ENCODE peak calls at places on chromosome 21, in seven cellular contexts. One of them, this sample, is unnamed.

GRCh38 chr21:44943005-44943685 is 3.3 kb downstream of the SLX9 start:
- DNase-seq in GM20000: no peak
- DNase-seq in stimulated activated CD4-positive, alpha-beta T cell treated with anti-CD3 and anti-CD28 coated beads, Interleukin-15, amount 100 ng/mL, for 24 hours: no peak
- DNase-seq in dermis microvascular lymphatic vessel endothelial cell: no peak
- DNase-seq in H7: no peak
- DNase-seq in SW480: no peak
- DNase-seq in amniotic stem cell: no peak
- DNase-seq in this sample: no peak

GRCh38 chr21:15063081-15063820 is 1.5 kb downstream of the NRIP1 start:
- DNase-seq in GM20000: peak
- DNase-seq in stimulated activated CD4-positive, alpha-beta T cell treated with anti-CD3 and anti-CD28 coated beads, Interleukin-15, amount 100 ng/mL, for 24 hours: peak
- DNase-seq in dermis microvascular lymphatic vessel endothelial cell: no peak
- DNase-seq in H7: peak
- DNase-seq in SW480: no peak
- DNase-seq in amniotic stem cell: no peak
- DNase-seq in this sample: no peak

GRCh38 chr21:32653326-32653901 is 41.2 kb upstream of the CFAP298 start:
- DNase-seq in GM20000: peak
- DNase-seq in stimulated activated CD4-positive, alpha-beta T cell treated with anti-CD3 and anti-CD28 coated beads, Interleukin-15, amount 100 ng/mL, for 24 hours: peak
- DNase-seq in dermis microvascular lymphatic vessel endothelial cell: peak
- DNase-seq in H7: peak
- DNase-seq in SW480: peak
- DNase-seq in amniotic stem cell: no peak
- DNase-seq in this sample: peak

GRCh38 chr21:14742119-14742518 is 196.0 kb upstream of the SAMSN1 start:
- DNase-seq in GM20000: no peak
- DNase-seq in stimulated activated CD4-positive, alpha-beta T cell treated with anti-CD3 and anti-CD28 coated beads, Interleukin-15, amount 100 ng/mL, for 24 hours: no peak
- DNase-seq in dermis microvascular lymphatic vessel endothelial cell: no peak
- DNase-seq in H7: no peak
- DNase-seq in SW480: no peak
- DNase-seq in amniotic stem cell: no peak
- DNase-seq in this sample: no peak

GRCh38 chr21:15557925-15558324 is 171.9 kb upstream of the USP25 start:
- DNase-seq in GM20000: no peak
- DNase-seq in stimulated activated CD4-positive, alpha-beta T cell treated with anti-CD3 and anti-CD28 coated beads, Interleukin-15, amount 100 ng/mL, for 24 hours: no peak
- DNase-seq in dermis microvascular lymphatic vessel endothelial cell: no peak
- DNase-seq in H7: no peak
- DNase-seq in SW480: peak
- DNase-seq in amniotic stem cell: no peak
- DNase-seq in this sample: no peak

GRCh38 chr21:25639922-25640670 is 1.0 kb downstream of the JAM2 start:
- DNase-seq in GM20000: peak
- DNase-seq in stimulated activated CD4-positive, alpha-beta T cell treated with anti-CD3 and anti-CD28 coated beads, Interleukin-15, amount 100 ng/mL, for 24 hours: peak
- DNase-seq in dermis microvascular lymphatic vessel endothelial cell: no peak
- DNase-seq in H7: peak
- DNase-seq in SW480: no peak
- DNase-seq in amniotic stem cell: no peak
- DNase-seq in this sample: peak

GRCh38 chr21:32335601-32336575 is 37.2 kb downstream of the MRAP start:
- DNase-seq in GM20000: no peak
- DNase-seq in stimulated activated CD4-positive, alpha-beta T cell treated with anti-CD3 and anti-CD28 coated beads, Interleukin-15, amount 100 ng/mL, for 24 hours: no peak
- DNase-seq in dermis microvascular lymphatic vessel endothelial cell: no peak
- DNase-seq in H7: no peak
- DNase-seq in SW480: no peak
- DNase-seq in amniotic stem cell: no peak
- DNase-seq in this sample: no peak

GRCh38 chr21:29639366-29640232 is 300.2 kb downstream of the GRIK1 start:
- DNase-seq in GM20000: no peak
- DNase-seq in stimulated activated CD4-positive, alpha-beta T cell treated with anti-CD3 and anti-CD28 coated beads, Interleukin-15, amount 100 ng/mL, for 24 hours: no peak
- DNase-seq in dermis microvascular lymphatic vessel endothelial cell: no peak
- DNase-seq in H7: no peak
- DNase-seq in SW480: no peak
- DNase-seq in amniotic stem cell: no peak
- DNase-seq in this sample: no peak

GRCh38 chr21:46423546-46424061 is 35.1 kb upstream of the DIP2A start:
- DNase-seq in GM20000: no peak
- DNase-seq in stimulated activated CD4-positive, alpha-beta T cell treated with anti-CD3 and anti-CD28 coated beads, Interleukin-15, amount 100 ng/mL, for 24 hours: no peak
- DNase-seq in dermis microvascular lymphatic vessel endothelial cell: no peak
- DNase-seq in H7: peak
- DNase-seq in SW480: no peak
- DNase-seq in amniotic stem cell: no peak
- DNase-seq in this sample: no peak

GRCh38 chr21:46610018-46610701 is 5.3 kb upstream of the S100B start:
- DNase-seq in GM20000: no peak
- DNase-seq in stimulated activated CD4-positive, alpha-beta T cell treated with anti-CD3 and anti-CD28 coated beads, Interleukin-15, amount 100 ng/mL, for 24 hours: no peak
- DNase-seq in dermis microvascular lymphatic vessel endothelial cell: no peak
- DNase-seq in H7: no peak
- DNase-seq in SW480: no peak
- DNase-seq in amniotic stem cell: no peak
- DNase-seq in this sample: no peak

GRCh38 chr21:44578371-44579055 is 1.9 kb downstream of the KRTAP10-5 start:
- DNase-seq in GM20000: no peak
- DNase-seq in stimulated activated CD4-positive, alpha-beta T cell treated with anti-CD3 and anti-CD28 coated beads, Interleukin-15, amount 100 ng/mL, for 24 hours: no peak
- DNase-seq in dermis microvascular lymphatic vessel endothelial cell: no peak
- DNase-seq in H7: peak
- DNase-seq in SW480: no peak
- DNase-seq in amniotic stem cell: no peak
- DNase-seq in this sample: no peak

GRCh38 chr21:45831991-45832740 is 149.4 kb upstream of the COL6A1 start:
- DNase-seq in GM20000: no peak
- DNase-seq in stimulated activated CD4-positive, alpha-beta T cell treated with anti-CD3 and anti-CD28 coated beads, Interleukin-15, amount 100 ng/mL, for 24 hours: no peak
- DNase-seq in dermis microvascular lymphatic vessel endothelial cell: no peak
- DNase-seq in H7: no peak
- DNase-seq in SW480: no peak
- DNase-seq in amniotic stem cell: no peak
- DNase-seq in this sample: no peak

GRCh38 chr21:45994738-45995685 is 13.4 kb downstream of the COL6A1 start:
- DNase-seq in GM20000: no peak
- DNase-seq in stimulated activated CD4-positive, alpha-beta T cell treated with anti-CD3 and anti-CD28 coated beads, Interleukin-15, amount 100 ng/mL, for 24 hours: peak
- DNase-seq in dermis microvascular lymphatic vessel endothelial cell: no peak
- DNase-seq in H7: no peak
- DNase-seq in SW480: no peak
- DNase-seq in amniotic stem cell: no peak
- DNase-seq in this sample: no peak

GRCh38 chr21:31283025-31283424 is 61.0 kb downstream of the TIAM1 start:
- DNase-seq in GM20000: no peak
- DNase-seq in stimulated activated CD4-positive, alpha-beta T cell treated with anti-CD3 and anti-CD28 coated beads, Interleukin-15, amount 100 ng/mL, for 24 hours: no peak
- DNase-seq in dermis microvascular lymphatic vessel endothelial cell: no peak
- DNase-seq in H7: no peak
- DNase-seq in SW480: no peak
- DNase-seq in amniotic stem cell: no peak
- DNase-seq in this sample: no peak

GRCh38 chr21:20617130-20617529 is 381.1 kb upstream of the NCAM2 start:
- DNase-seq in GM20000: no peak
- DNase-seq in stimulated activated CD4-positive, alpha-beta T cell treated with anti-CD3 and anti-CD28 coated beads, Interleukin-15, amount 100 ng/mL, for 24 hours: no peak
- DNase-seq in dermis microvascular lymphatic vessel endothelial cell: no peak
- DNase-seq in H7: peak
- DNase-seq in SW480: no peak
- DNase-seq in amniotic stem cell: no peak
- DNase-seq in this sample: no peak

GRCh38 chr21:16280731-16281130 is 550.9 kb downstream of the USP25 start:
- DNase-seq in GM20000: no peak
- DNase-seq in stimulated activated CD4-positive, alpha-beta T cell treated with anti-CD3 and anti-CD28 coated beads, Interleukin-15, amount 100 ng/mL, for 24 hours: no peak
- DNase-seq in dermis microvascular lymphatic vessel endothelial cell: no peak
- DNase-seq in H7: no peak
- DNase-seq in SW480: no peak
- DNase-seq in amniotic stem cell: no peak
- DNase-seq in this sample: no peak

GRCh38 chr21:15415541-15416261 is 314.1 kb upstream of the USP25 start:
- DNase-seq in GM20000: no peak
- DNase-seq in stimulated activated CD4-positive, alpha-beta T cell treated with anti-CD3 and anti-CD28 coated beads, Interleukin-15, amount 100 ng/mL, for 24 hours: no peak
- DNase-seq in dermis microvascular lymphatic vessel endothelial cell: no peak
- DNase-seq in H7: no peak
- DNase-seq in SW480: no peak
- DNase-seq in amniotic stem cell: no peak
- DNase-seq in this sample: no peak

GRCh38 chr21:45580576-45581321 is 38.5 kb upstream of the SLC19A1 start:
- DNase-seq in GM20000: no peak
- DNase-seq in stimulated activated CD4-positive, alpha-beta T cell treated with anti-CD3 and anti-CD28 coated beads, Interleukin-15, amount 100 ng/mL, for 24 hours: no peak
- DNase-seq in dermis microvascular lymphatic vessel endothelial cell: no peak
- DNase-seq in H7: peak
- DNase-seq in SW480: peak
- DNase-seq in amniotic stem cell: no peak
- DNase-seq in this sample: peak

GRCh38 chr21:32658524-32658923 is 46.3 kb upstream of the CFAP298 start:
- DNase-seq in GM20000: no peak
- DNase-seq in stimulated activated CD4-positive, alpha-beta T cell treated with anti-CD3 and anti-CD28 coated beads, Interleukin-15, amount 100 ng/mL, for 24 hours: no peak
- DNase-seq in dermis microvascular lymphatic vessel endothelial cell: no peak
- DNase-seq in H7: no peak
- DNase-seq in SW480: no peak
- DNase-seq in amniotic stem cell: no peak
- DNase-seq in this sample: no peak

GRCh38 chr21:41360072-41360821 is 1.6 kb upstream of the MX2 start:
- DNase-seq in GM20000: no peak
- DNase-seq in stimulated activated CD4-positive, alpha-beta T cell treated with anti-CD3 and anti-CD28 coated beads, Interleukin-15, amount 100 ng/mL, for 24 hours: no peak
- DNase-seq in dermis microvascular lymphatic vessel endothelial cell: no peak
- DNase-seq in H7: peak
- DNase-seq in SW480: peak
- DNase-seq in amniotic stem cell: no peak
- DNase-seq in this sample: peak

GRCh38 chr21:14975136-14975905 is 89.5 kb downstream of the NRIP1 start:
- DNase-seq in GM20000: no peak
- DNase-seq in stimulated activated CD4-positive, alpha-beta T cell treated with anti-CD3 and anti-CD28 coated beads, Interleukin-15, amount 100 ng/mL, for 24 hours: no peak
- DNase-seq in dermis microvascular lymphatic vessel endothelial cell: no peak
- DNase-seq in H7: no peak
- DNase-seq in SW480: no peak
- DNase-seq in amniotic stem cell: no peak
- DNase-seq in this sample: no peak

GRCh38 chr21:25220954-25221353 is 386.3 kb downstream of the MRPL39 start:
- DNase-seq in GM20000: no peak
- DNase-seq in stimulated activated CD4-positive, alpha-beta T cell treated with anti-CD3 and anti-CD28 coated beads, Interleukin-15, amount 100 ng/mL, for 24 hours: no peak
- DNase-seq in dermis microvascular lymphatic vessel endothelial cell: no peak
- DNase-seq in H7: no peak
- DNase-seq in SW480: no peak
- DNase-seq in amniotic stem cell: no peak
- DNase-seq in this sample: no peak

GRCh38 chr21:32524010-32524719 is 61.2 kb downstream of the TCP10L start:
- DNase-seq in GM20000: no peak
- DNase-seq in stimulated activated CD4-positive, alpha-beta T cell treated with anti-CD3 and anti-CD28 coated beads, Interleukin-15, amount 100 ng/mL, for 24 hours: no peak
- DNase-seq in dermis microvascular lymphatic vessel endothelial cell: peak
- DNase-seq in H7: peak
- DNase-seq in SW480: no peak
- DNase-seq in amniotic stem cell: peak
- DNase-seq in this sample: no peak

GRCh38 chr21:42578761-42579415 is 65.2 kb downstream of the SLC37A1 start:
- DNase-seq in GM20000: no peak
- DNase-seq in stimulated activated CD4-positive, alpha-beta T cell treated with anti-CD3 and anti-CD28 coated beads, Interleukin-15, amount 100 ng/mL, for 24 hours: no peak
- DNase-seq in dermis microvascular lymphatic vessel endothelial cell: no peak
- DNase-seq in H7: peak
- DNase-seq in SW480: no peak
- DNase-seq in amniotic stem cell: no peak
- DNase-seq in this sample: no peak

GRCh38 chr21:35217504-35218060 is 168.5 kb upstream of the RUNX1 start:
- DNase-seq in GM20000: no peak
- DNase-seq in stimulated activated CD4-positive, alpha-beta T cell treated with anti-CD3 and anti-CD28 coated beads, Interleukin-15, amount 100 ng/mL, for 24 hours: peak
- DNase-seq in dermis microvascular lymphatic vessel endothelial cell: no peak
- DNase-seq in H7: peak
- DNase-seq in SW480: peak
- DNase-seq in amniotic stem cell: peak
- DNase-seq in this sample: no peak

GRCh38 chr21:42707207-42707830 is 53.9 kb downstream of the PDE9A start:
- DNase-seq in GM20000: no peak
- DNase-seq in stimulated activated CD4-positive, alpha-beta T cell treated with anti-CD3 and anti-CD28 coated beads, Interleukin-15, amount 100 ng/mL, for 24 hours: no peak
- DNase-seq in dermis microvascular lymphatic vessel endothelial cell: no peak
- DNase-seq in H7: peak
- DNase-seq in SW480: no peak
- DNase-seq in amniotic stem cell: no peak
- DNase-seq in this sample: no peak

GRCh38 chr21:36790616-36791015 is 91.7 kb downstream of the SIM2 start:
- DNase-seq in GM20000: no peak
- DNase-seq in stimulated activated CD4-positive, alpha-beta T cell treated with anti-CD3 and anti-CD28 coated beads, Interleukin-15, amount 100 ng/mL, for 24 hours: no peak
- DNase-seq in dermis microvascular lymphatic vessel endothelial cell: no peak
- DNase-seq in H7: no peak
- DNase-seq in SW480: no peak
- DNase-seq in amniotic stem cell: no peak
- DNase-seq in this sample: no peak

GRCh38 chr21:35529141-35529863 is 480.2 kb upstream of the RUNX1 start:
- DNase-seq in GM20000: peak
- DNase-seq in stimulated activated CD4-positive, alpha-beta T cell treated with anti-CD3 and anti-CD28 coated beads, Interleukin-15, amount 100 ng/mL, for 24 hours: no peak
- DNase-seq in dermis microvascular lymphatic vessel endothelial cell: no peak
- DNase-seq in H7: no peak
- DNase-seq in SW480: no peak
- DNase-seq in amniotic stem cell: no peak
- DNase-seq in this sample: no peak

This sample was measured in ecto neural progenitor cell.